ENCODE peak calls at places on chromosomes 4 and X, in seven cellular contexts. E, S, H, T, U, A and L are unnamed samples.

GRCh38 chr4:60588556-60588955 is 611.6 kb upstream of the ADGRL3 start:
- DNase-seq in A (no peak), T (no peak), S (no peak), E (no peak), H (no peak), U (no peak), L (no peak)

GRCh38 chr4:27360651-27361347 is 500.2 kb downstream of the STIM2 start:
- DNase-seq in U (no peak), T (no peak), S (no peak), E (no peak), A (no peak), H (peak), L (no peak)

GRCh38 chr4:145541266-145541770 is 59.7 kb downstream of the SMAD1 start:
- DNase-seq in S (no peak), T (no peak), U (no peak), E (no peak), A (no peak), H (no peak), L (no peak)

GRCh38 chr4:158817562-158818370 is 48.9 kb downstream of the FNIP2 start:
- DNase-seq in E (no peak), U (no peak), A (no peak), T (no peak), H (no peak), S (no peak), L (no peak)

GRCh38 chr4:150116506-150116905 is 38.3 kb downstream of the DCLK2 start:
- DNase-seq in S (no peak), H (no peak), A (no peak), T (no peak), E (no peak), U (no peak), L (no peak)

GRCh38 chr4:31657859-31658258 is 937.7 kb downstream of the PCDH7 start:
- DNase-seq in E (no peak), A (no peak), S (no peak), U (no peak), H (peak), T (no peak), L (no peak)

GRCh38 chr4:122548452-122548851 is 72.4 kb downstream of the IL21 start:
- DNase-seq in T (no peak), S (no peak), A (no peak), E (peak), H (no peak), U (no peak), L (no peak)

GRCh38 chrX:155334486-155335316 is at the start of gene CLIC2:
- DNase-seq in T (no peak), A (no peak), S (peak), U (peak), H (peak), E (no peak), L (peak)

GRCh38 chr4:169311643-169312365 is 41.0 kb upstream of the SH3RF1 start:
- DNase-seq in A (no peak), E (peak), S (no peak), U (no peak), T (peak), H (no peak), L (no peak)

GRCh38 chr4:117898496-117898895 is 135.8 kb upstream of the NDST3 start:
- DNase-seq in S (no peak), H (no peak), E (no peak), T (no peak), A (no peak), U (no peak), L (no peak)

GRCh38 chr4:145298885-145299284 is 118.5 kb upstream of the OTUD4 start:
- DNase-seq in E (peak), U (no peak), S (no peak), A (no peak), T (no peak), H (no peak), L (peak)

GRCh38 chr4:47701286-47701685 is 136.6 kb downstream of the CORIN start:
- DNase-seq in U (no peak), S (no peak), T (no peak), E (no peak), H (no peak), A (no peak), L (no peak)

GRCh38 chr4:47704693-47705325 is 133.1 kb downstream of the CORIN start:
- DNase-seq in S (peak), A (peak), E (peak), T (peak), U (no peak), H (no peak), L (no peak)

GRCh38 chr4:47703008-47703407 is 134.9 kb downstream of the CORIN start:
- DNase-seq in A (no peak), U (no peak), S (no peak), E (no peak), H (no peak), T (no peak), L (no peak)

GRCh38 chr4:47703964-47704363 is 133.9 kb downstream of the CORIN start:
- DNase-seq in H (no peak), E (no peak), T (no peak), A (no peak), S (no peak), U (no peak), L (no peak)

GRCh38 chr4:47705326-47705981 is 132.4 kb downstream of the CORIN start:
- DNase-seq in U (no peak), E (peak), T (no peak), H (no peak), S (no peak), A (no peak), L (no peak)
- H3K4me3 ChIP-seq in U (no peak), E (no peak), T (no peak), H (no peak), S (peak), A (peak), L (no peak)

DNA sequence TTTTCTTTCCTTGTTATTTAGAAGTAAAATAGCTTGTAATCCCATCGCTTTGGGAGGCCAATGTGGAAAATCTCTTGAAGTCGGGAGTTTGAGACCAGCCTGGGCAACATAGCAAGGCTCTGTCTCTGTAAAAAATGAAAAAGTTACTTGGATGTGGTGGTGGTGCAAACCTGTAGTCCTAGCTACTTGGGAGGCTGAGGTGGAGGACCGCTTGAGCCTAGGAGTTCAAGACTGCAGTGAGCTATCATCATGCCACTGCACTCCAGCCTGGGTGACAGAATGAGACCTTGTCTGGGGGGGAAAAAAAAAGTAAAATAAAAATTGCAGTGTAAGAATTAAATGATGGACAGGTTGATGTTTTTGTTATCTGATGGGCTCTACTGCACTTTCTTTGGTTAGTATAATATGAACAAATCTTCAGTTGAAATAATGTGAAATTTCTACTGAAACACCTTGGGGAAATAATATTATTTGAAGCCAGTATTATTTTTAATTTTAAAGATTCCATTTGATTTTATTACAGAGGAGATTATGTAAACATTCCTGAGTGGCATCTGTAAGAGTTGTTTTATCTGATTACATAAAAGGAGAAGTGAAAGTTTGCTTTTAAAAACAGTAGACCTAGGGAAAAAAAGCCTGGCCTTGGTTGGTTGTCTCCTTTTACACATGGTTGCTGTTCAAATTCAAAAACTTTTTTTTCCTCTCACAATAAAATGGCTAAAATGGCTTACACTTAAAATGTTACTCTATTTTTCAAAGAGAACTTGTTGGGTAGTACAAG is 10.5 kb upstream of the NDUFC1 start:
- DNase-seq in A (no peak), H (no peak), U (no peak), E (no peak), T (no peak), S (no peak), L (no peak)
- H3K4me3 ChIP-seq in A (no peak), H (no peak), U (no peak), E (no peak), T (no peak), S (no peak), L (no peak)

GRCh38 chr4:40931238-40931637 is 181.5 kb downstream of the NSUN7 start:
- DNase-seq in T (no peak), S (no peak), U (no peak), A (no peak), E (no peak), H (no peak), L (no peak)

GRCh38 chr4:40931825-40932224 is 182.1 kb downstream of the NSUN7 start:
- DNase-seq in E (no peak), H (no peak), S (no peak), T (no peak), U (no peak), A (no peak), L (no peak)

GRCh38 chr4:40933272-40934053 is 183.7 kb downstream of the NSUN7 start:
- DNase-seq in T (no peak), S (no peak), A (no peak), U (no peak), H (no peak), E (no peak), L (no peak)

GRCh38 chr4:40937140-40937725 is 187.5 kb downstream of the NSUN7 start:
- DNase-seq in E (no peak), U (no peak), S (no peak), H (no peak), T (no peak), A (no peak), L (no peak)

GRCh38 chr4:40934671-40935070 is 184.9 kb downstream of the NSUN7 start:
- DNase-seq in E (no peak), S (no peak), U (no peak), A (no peak), T (no peak), H (no peak), L (no peak)
- H3K4me3 ChIP-seq in E (no peak), S (no peak), U (no peak), A (no peak), T (no peak), H (no peak), L (no peak)

GRCh38 chrX:13661735-13662536 is 9.0 kb downstream of the TCEANC start:
- DNase-seq in U (no peak), S (no peak), H (no peak), E (no peak), T (no peak), A (no peak), L (no peak)
- H3K4me3 ChIP-seq in U (no peak), S (no peak), H (peak), E (no peak), T (no peak), A (no peak), L (no peak)